ENCODE peak calls at places on chromosome 18, in eight cellular contexts. Y is mucosa of descending colon; O is stimulated activated effector memory CD8-positive, alpha-beta T cell treated with anti-CD3 and anti-CD28 coated beads, Interleukin-12 subunit alpha, Interleukin-12 subunit beta, amount 100 ng/mL, for 72 hours; F is upper lobe of left lung; V is heart right ventricle; N is pancreas; J is activated naive CD8-positive, alpha-beta T cell treated with anti-CD3 and anti-CD28 coated beads, Interleukin-2, amount 50 U/mL, for 24 hours; B is Right ventricle myocardium inferior. U is an unnamed sample.

GRCh38 chr18:12574494-12575185 is 83.3 kb downstream of the SPIRE1 start:
- ATAC-seq in J (no peak), N (peak; percentile 95), F (no peak), Y (no peak), B (no peak), V (no peak), O (no peak), U (no peak)

GRCh38 chr18:70384181-70384790 is 95.4 kb downstream of the SOCS6 start:
- ATAC-seq in V (no peak), F (no peak), O (peak; percentile 68), Y (no peak), B (no peak), J (peak; percentile 33), N (no peak), U (no peak)

GRCh38 chr18:50268022-50268747 is 1.9 kb upstream of the CFAP53 start:
- ATAC-seq in N (peak; percentile 78), J (peak; percentile 82), B (peak; percentile 76), F (peak; percentile 90), V (peak; percentile 84), Y (peak; percentile 84), O (peak; percentile 86), U (peak; percentile 76)

GRCh38 chr18:13272411-13272810 is 53.9 kb downstream of the LDLRAD4 start:
- ATAC-seq in N (no peak), F (no peak), B (peak; percentile 65), V (peak; percentile 31), J (no peak), O (no peak), Y (no peak), U (no peak)

GRCh38 chr18:13471971-13472628 is 253.5 kb downstream of the LDLRAD4 start:
- ATAC-seq in Y (no peak), J (no peak), F (no peak), B (no peak), N (peak; percentile 17), V (peak; percentile 48), O (no peak), U (no peak)

GRCh38 chr18:38900445-38900844 is 1334.8 kb upstream of the CELF4 start:
- ATAC-seq in V (no peak), B (no peak), N (no peak), F (no peak), O (no peak), Y (no peak), J (no peak), U (no peak)

GRCh38 chr18:74244554-74244953 is 47.2 kb downstream of the CYB5A start:
- ATAC-seq in O (no peak), N (no peak), F (no peak), J (no peak), B (no peak), V (no peak), Y (no peak), U (no peak)

GRCh38 chr18:26617151-26617554 is 68.8 kb upstream of the KCTD1 start:
- ATAC-seq in N (no peak), V (no peak), J (no peak), Y (no peak), O (no peak), B (no peak), F (no peak), U (no peak)

GRCh38 chr18:70172225-70172624 is 33.3 kb downstream of the RTTN start:
- ATAC-seq in O (no peak), B (no peak), Y (no peak), J (no peak), F (no peak), N (no peak), V (no peak), U (no peak)

GRCh38 chr18:74571895-74572680 is 25.6 kb upstream of the ZNF407 start:
- ATAC-seq in V (no peak), Y (no peak), F (no peak), N (no peak), B (peak; percentile 36), O (no peak), J (no peak), U (no peak)

GRCh38 chr18:63220903-63221302 is 98.7 kb downstream of the BCL2 start:
- ATAC-seq in V (no peak), N (no peak), O (no peak), Y (no peak), J (peak; percentile 15), F (no peak), B (no peak), U (no peak)

GRCh38 chr18:48902856-48903601 is 47.7 kb downstream of the SMAD7 start:
- ATAC-seq in B (peak; percentile 79), N (peak; percentile 63), O (no peak), V (peak; percentile 71), Y (peak; percentile 42), J (no peak), F (peak; percentile 47), U (peak; percentile 72)

GRCh38 chr18:32803571-32803970 is 30.7 kb upstream of the KLHL14 start:
- ATAC-seq in F (no peak), V (no peak), J (no peak), N (no peak), Y (peak; percentile 61), O (no peak), B (no peak), U (no peak)

GRCh38 chr18:54939375-54939917 is 19.8 kb downstream of the CCDC68 start:
- ATAC-seq in B (no peak), F (no peak), N (no peak), Y (no peak), J (no peak), O (no peak), V (no peak), U (no peak)

GRCh38 chr18:13431886-13432285 is 213.3 kb downstream of the LDLRAD4 start:
- ATAC-seq in F (no peak), N (no peak), V (no peak), J (no peak), Y (no peak), B (no peak), O (no peak), U (no peak)

GRCh38 chr18:76447268-76447890 is 47.7 kb downstream of the ZNF516 start:
- ATAC-seq in V (no peak), B (no peak), N (no peak), J (no peak), F (no peak), O (no peak), Y (no peak), U (no peak)

GRCh38 chr18:55433688-55434087 is 154.3 kb downstream of the TCF4 start:
- ATAC-seq in J (no peak), B (no peak), N (no peak), O (no peak), F (no peak), Y (no peak), V (no peak), U (no peak)

GRCh38 chr18:25921677-25922421 is 168.6 kb downstream of the SS18 start:
- ATAC-seq in N (peak; percentile 56), B (no peak), O (peak; percentile 57), Y (peak; percentile 72), J (no peak), F (no peak), V (no peak), U (no peak)

GRCh38 chr18:36814994-36815393 is 13.8 kb downstream of the TPGS2 start:
- ATAC-seq in J (no peak), F (no peak), V (peak; percentile 54), Y (no peak), B (peak; percentile 58), O (no peak), N (peak; percentile 41), U (no peak)

GRCh38 chr18:13895505-13896033 is 19.8 kb downstream of the MC2R start:
- ATAC-seq in O (no peak), J (no peak), N (no peak), F (no peak), V (no peak), B (no peak), Y (no peak), U (no peak)

GRCh38 chr18:42131940-42132244 is 176.9 kb downstream of the PIK3C3 start:
- ATAC-seq in F (no peak), B (no peak), O (no peak), J (no peak), Y (peak; percentile 65), N (no peak), V (no peak), U (no peak)

GRCh38 chr18:48939368-48940097 is 11.2 kb downstream of the SMAD7 start:
- ATAC-seq in B (peak; percentile 32), V (peak; percentile 53), J (no peak), F (no peak), O (no peak), N (no peak), Y (peak; percentile 12), U (peak; percentile 46)

GRCh38 chr18:56691530-56691929 is 40.4 kb downstream of the WDR7 start:
- ATAC-seq in N (no peak), O (no peak), V (no peak), F (no peak), B (no peak), J (no peak), Y (no peak), U (no peak)